ENCODE peak calls at places on chromosome 22, in eight cellular contexts. M is spleen, Q is endothelial cell of umbilical vein, W is IMR-90, A is Peyer's patch, G is body of pancreas, T is prostate gland, L is esophagus squamous epithelium. C is an unnamed sample.

GRCh38 chr22:25067851-25068421 is 115.4 kb downstream of the KIAA1671 start:
- DNase-seq in M (peak), Q (no peak), W (no peak), A (peak), G (no peak), T (no peak), L (no peak), C (no peak)

GRCh38 chr22:38490915-38491314 is 15.2 kb downstream of the DDX17 start:
- DNase-seq in M (peak), Q (peak), W (peak), A (peak), G (peak), T (no peak), L (no peak), C (peak)

GRCh38 chr22:28247667-28248363 is 328.8 kb upstream of the PITPNB start:
- DNase-seq in M (no peak), Q (no peak), W (no peak), A (no peak), G (no peak), T (no peak), L (no peak), C (no peak)

GRCh38 chr22:32987081-32987631 is 71.0 kb downstream of the SYN3 start:
- DNase-seq in M (no peak), Q (no peak), W (no peak), A (no peak), G (no peak), T (no peak), L (no peak), C (no peak)

GRCh38 chr22:44449061-44449682 is 48.9 kb downstream of the RTL6 start:
- DNase-seq in M (peak), Q (no peak), W (peak), A (peak), G (no peak), T (no peak), L (no peak), C (no peak)

GRCh38 chr22:38871360-38872171 is 450 bp downstream of the CBX6 start:
- DNase-seq in M (peak), Q (no peak), W (no peak), A (peak), G (peak), T (no peak), L (no peak), C (no peak)

GRCh38 chr22:43148581-43148980 is 2.8 kb upstream of the TSPO start:
- DNase-seq in M (peak), Q (no peak), W (no peak), A (peak), G (no peak), T (no peak), L (no peak), C (no peak)

GRCh38 chr22:35457729-35458546 is 58.0 kb downstream of the MCM5 start:
- DNase-seq in M (no peak), Q (no peak), W (peak), A (no peak), G (no peak), T (no peak), L (no peak), C (no peak)

GRCh38 chr22:36405671-36406070 is 17.9 kb upstream of the MYH9 start:
- DNase-seq in M (peak), Q (no peak), W (no peak), A (peak), G (no peak), T (no peak), L (no peak), C (no peak)

GRCh38 chr22:26066534-26066933 is 102.7 kb upstream of the SEZ6L start:
- DNase-seq in M (no peak), Q (no peak), W (no peak), A (no peak), G (no peak), T (no peak), L (no peak), C (no peak)

GRCh38 chr22:44429941-44430587 is 68.0 kb downstream of the RTL6 start:
- DNase-seq in M (peak), Q (no peak), W (no peak), A (no peak), G (no peak), T (no peak), L (no peak), C (no peak)

GRCh38 chr22:39003165-39003638 is 10.9 kb upstream of the APOBEC3C start:
- DNase-seq in M (peak), Q (peak), W (peak), A (peak), G (peak), T (peak), L (no peak), C (peak)

GRCh38 chr22:29782061-29782845 is 15.1 kb downstream of the UQCR10 start:
- DNase-seq in M (no peak), Q (no peak), W (peak), A (peak), G (peak), T (peak), L (no peak), C (no peak)

GRCh38 chr22:25216230-25216629 is 3.2 kb upstream of the CRYBB2 start:
- DNase-seq in M (no peak), Q (no peak), W (no peak), A (no peak), G (no peak), T (no peak), L (no peak), C (no peak)

GRCh38 chr22:49017769-49018330 is 809.8 kb downstream of the BRD1 start:
- DNase-seq in M (peak), Q (no peak), W (no peak), A (no peak), G (no peak), T (no peak), L (no peak), C (peak)

GRCh38 chr22:49363526-49364230 is 464.0 kb downstream of the BRD1 start:
- DNase-seq in M (peak), Q (no peak), W (no peak), A (peak), G (no peak), T (no peak), L (no peak), C (no peak)

GRCh38 chr22:30655532-30655931 is 12.1 kb downstream of the DUSP18 start:
- DNase-seq in M (no peak), Q (no peak), W (no peak), A (no peak), G (no peak), T (no peak), L (no peak), C (no peak)

GRCh38 chr22:42258126-42258525 is 12.3 kb downstream of the TCF20 start:
- DNase-seq in M (no peak), Q (no peak), W (no peak), A (no peak), G (no peak), T (no peak), L (no peak), C (no peak)

GRCh38 chr22:32932176-32932575 is 126.0 kb downstream of the SYN3 start:
- DNase-seq in M (no peak), Q (no peak), W (peak), A (no peak), G (no peak), T (no peak), L (no peak), C (no peak)

GRCh38 chr22:30830907-30831306 is 136.2 kb downstream of the OSBP2 start:
- DNase-seq in M (no peak), Q (peak), W (peak), A (peak), G (peak), T (peak), L (no peak), C (no peak)

GRCh38 chr22:32996276-32996675 is 61.9 kb downstream of the SYN3 start:
- DNase-seq in M (no peak), Q (no peak), W (no peak), A (no peak), G (no peak), T (no peak), L (no peak), C (no peak)

GRCh38 chr22:33568934-33569496 is 351.3 kb downstream of the LARGE1 start:
- DNase-seq in M (no peak), Q (no peak), W (peak), A (no peak), G (no peak), T (no peak), L (no peak), C (no peak)

GRCh38 chr22:49239264-49240015 is 588.2 kb downstream of the BRD1 start:
- DNase-seq in M (peak), Q (no peak), W (no peak), A (no peak), G (no peak), T (no peak), L (no peak), C (no peak)

GRCh38 chr22:24189249-24190158 is 8.2 kb downstream of the SUSD2 start:
- DNase-seq in M (peak), Q (peak), W (peak), A (peak), G (peak), T (peak), L (no peak), C (peak)

GRCh38 chr22:35476341-35476740 is 64.3 kb upstream of the RASD2 start:
- DNase-seq in M (no peak), Q (no peak), W (no peak), A (no peak), G (no peak), T (no peak), L (no peak), C (no peak)

GRCh38 chr22:23742505-23743264 is 8.2 kb downstream of the ZNF70 start:
- DNase-seq in M (no peak), Q (no peak), W (no peak), A (no peak), G (no peak), T (no peak), L (no peak), C (no peak)

GRCh38 chr22:40547729-40548143 is 88.8 kb downstream of the MRTFA start:
- DNase-seq in M (no peak), Q (no peak), W (peak), A (no peak), G (no peak), T (no peak), L (no peak), C (no peak)

GRCh38 chr22:44363214-44363979 is 50.6 kb upstream of the SHISAL1 start:
- DNase-seq in M (peak), Q (peak), W (peak), A (peak), G (peak), T (no peak), L (no peak), C (peak)

GRCh38 chr22:28909375-28909774 is 26.0 kb downstream of the ZNRF3 start:
- DNase-seq in M (no peak), Q (no peak), W (peak), A (no peak), G (no peak), T (no peak), L (no peak), C (no peak)

GRCh38 chr22:39967103-39967829 is 7.1 kb downstream of the TMA7B start:
- DNase-seq in M (no peak), Q (peak), W (peak), A (no peak), G (no peak), T (peak), L (no peak), C (no peak)

GRCh38 chr22:40853961-40854360 is 2.5 kb downstream of the ST13 start:
- DNase-seq in M (no peak), Q (peak), W (no peak), A (no peak), G (no peak), T (no peak), L (no peak), C (no peak)

GRCh38 chr22:22949953-22950352 is 62.3 kb downstream of the IGLL5 start:
- DNase-seq in M (no peak), Q (no peak), W (no peak), A (no peak), G (no peak), T (no peak), L (no peak), C (no peak)

GRCh38 chr22:28180804-28181203 is 261.7 kb upstream of the PITPNB start:
- DNase-seq in M (no peak), Q (no peak), W (no peak), A (no peak), G (no peak), T (no peak), L (no peak), C (no peak)

GRCh38 chr22:46165975-46166374 is 15.6 kb downstream of the PPARA start:
- DNase-seq in M (no peak), Q (no peak), W (peak), A (no peak), G (no peak), T (no peak), L (no peak), C (no peak)

GRCh38 chr22:46159777-46160176 is 9.5 kb downstream of the PPARA start:
- DNase-seq in M (no peak), Q (no peak), W (no peak), A (peak), G (no peak), T (no peak), L (no peak), C (no peak)

GRCh38 chr22:46163498-46163897 is 13.2 kb downstream of the PPARA start:
- DNase-seq in M (no peak), Q (no peak), W (no peak), A (no peak), G (no peak), T (no peak), L (no peak), C (no peak)

GRCh38 chr22:46162285-46162684 is 12.0 kb downstream of the PPARA start:
- DNase-seq in M (no peak), Q (no peak), W (no peak), A (peak), G (no peak), T (no peak), L (no peak), C (no peak)

DNA sequence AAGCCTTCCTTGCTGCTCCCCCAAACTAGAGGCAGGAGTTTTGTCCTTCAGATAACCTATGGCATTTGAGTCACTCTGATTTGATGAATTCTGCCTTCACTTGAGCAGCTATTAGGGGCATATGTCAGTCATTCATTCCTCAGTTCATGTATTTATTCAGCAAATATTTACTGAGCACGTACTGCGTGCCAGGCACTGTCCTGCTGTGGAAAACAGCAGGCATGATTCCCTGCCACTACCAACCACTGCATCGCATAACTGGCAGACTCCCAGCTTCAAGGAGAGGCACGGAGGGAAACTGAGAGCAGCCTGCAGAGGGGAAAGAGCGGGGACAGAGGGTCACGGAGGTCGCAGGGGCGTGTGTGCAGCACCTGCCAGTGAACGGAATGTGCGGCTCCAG is 12.4 kb downstream of the PPARA start:
- DNase-seq in M (no peak), Q (no peak), W (no peak), A (peak), G (no peak), T (no peak), L (no peak), C (no peak)
- TF ChIP-seq POLR2A in M (no peak), Q (no peak), W (no peak), A (peak), G (no peak), T (no peak), L (no peak), C (no peak)

GRCh38 chr22:20179455-20180244 is 28.8 kb upstream of the CCDC188 start:
- DNase-seq in M (no peak), Q (no peak), W (no peak), A (no peak), G (no peak), T (no peak), L (no peak), C (no peak)

GRCh38 chr22:20181194-20181931 is 30.5 kb upstream of the CCDC188 start:
- DNase-seq in M (no peak), Q (no peak), W (no peak), A (peak), G (no peak), T (no peak), L (no peak), C (no peak)

GRCh38 chr22:20180640-20181039 is 29.8 kb upstream of the CCDC188 start:
- DNase-seq in M (no peak), Q (no peak), W (no peak), A (no peak), G (no peak), T (no peak), L (no peak), C (no peak)

GRCh38 chr22:20178922-20179227 is 28.0 kb upstream of the CCDC188 start:
- DNase-seq in M (no peak), Q (no peak), W (no peak), A (no peak), G (no peak), T (no peak), L (no peak), C (no peak)

GRCh38 chr22:20180245-20180630 is 29.4 kb upstream of the CCDC188 start:
- DNase-seq in M (no peak), Q (no peak), W (no peak), A (no peak), G (no peak), T (no peak), L (no peak), C (no peak)
- TF ChIP-seq CTCF in M (no peak), Q (peak), W (peak), A (no peak), G (no peak), T (no peak), L (no peak), C (no peak)

GRCh38 chr22:37419916-37420655 is 7.2 kb downstream of the ELFN2 start:
- DNase-seq in M (no peak), Q (no peak), W (peak), A (peak), G (no peak), T (no peak), L (no peak), C (no peak)

GRCh38 chr22:37419370-37419915 is 7.8 kb downstream of the ELFN2 start:
- DNase-seq in M (no peak), Q (no peak), W (no peak), A (no peak), G (no peak), T (no peak), L (no peak), C (no peak)

GRCh38 chr22:37417264-37417663 is 10.0 kb downstream of the ELFN2 start:
- DNase-seq in M (no peak), Q (no peak), W (no peak), A (no peak), G (no peak), T (no peak), L (no peak), C (no peak)

GRCh38 chr22:37417737-37418348 is 9.4 kb downstream of the ELFN2 start:
- DNase-seq in M (no peak), Q (no peak), W (peak), A (no peak), G (no peak), T (no peak), L (no peak), C (no peak)

GRCh38 chr22:37418627-37419369 is 8.5 kb downstream of the ELFN2 start:
- DNase-seq in M (no peak), Q (no peak), W (no peak), A (no peak), G (no peak), T (no peak), L (no peak), C (no peak)
- H3K4me3 ChIP-seq in M (no peak), Q (no peak), W (no peak), A (no peak), G (no peak), T (no peak), L (no peak), C (no peak)

GRCh38 chr22:47630741-47631534 is 868.5 kb downstream of the TBC1D22A start:
- DNase-seq in M (no peak), Q (no peak), W (no peak), A (no peak), G (no peak), T (no peak), L (no peak), C (no peak)

GRCh38 chr22:47633111-47633510 is 870.7 kb downstream of the TBC1D22A start:
- DNase-seq in M (no peak), Q (no peak), W (no peak), A (no peak), G (no peak), T (no peak), L (no peak), C (no peak)

GRCh38 chr22:47629791-47630655 is 867.6 kb downstream of the TBC1D22A start:
- DNase-seq in M (no peak), Q (no peak), W (no peak), A (no peak), G (no peak), T (no peak), L (no peak), C (no peak)

GRCh38 chr22:47632646-47633045 is 870.2 kb downstream of the TBC1D22A start:
- DNase-seq in M (no peak), Q (no peak), W (no peak), A (no peak), G (no peak), T (no peak), L (no peak), C (no peak)

DNA sequence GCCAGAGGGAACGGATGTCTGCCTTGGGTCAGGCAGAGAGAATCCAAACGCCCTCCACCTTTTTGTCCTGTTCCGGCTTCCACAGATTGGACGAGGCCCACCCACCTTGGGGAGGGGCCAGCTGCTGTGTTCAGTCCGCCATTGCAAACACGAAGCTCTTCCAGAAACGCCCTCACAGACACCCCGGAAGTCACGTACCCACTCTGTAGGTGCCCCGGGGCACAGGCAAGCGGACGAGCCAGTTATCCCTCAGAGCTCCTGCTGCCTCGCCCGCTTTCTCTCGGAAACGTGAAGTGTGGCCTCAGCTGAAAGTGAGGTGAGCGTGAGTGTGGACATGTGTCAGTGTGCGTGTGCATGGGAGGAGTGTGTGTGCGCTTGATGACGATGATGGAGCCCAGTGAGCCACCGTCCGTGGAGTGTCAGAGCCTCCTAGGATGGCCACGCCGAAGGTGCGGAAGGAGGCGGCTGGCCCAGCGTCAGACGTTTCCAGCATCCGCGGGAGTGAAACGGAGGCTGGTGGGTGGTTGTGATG is 869.2 kb downstream of the TBC1D22A start:
- DNase-seq in M (no peak), Q (no peak), W (no peak), A (no peak), G (no peak), T (no peak), L (no peak), C (no peak)
- TF ChIP-seq POLR2A in M (no peak), Q (no peak), W (no peak), A (no peak), G (no peak), T (no peak), L (no peak), C (no peak)

DNA sequence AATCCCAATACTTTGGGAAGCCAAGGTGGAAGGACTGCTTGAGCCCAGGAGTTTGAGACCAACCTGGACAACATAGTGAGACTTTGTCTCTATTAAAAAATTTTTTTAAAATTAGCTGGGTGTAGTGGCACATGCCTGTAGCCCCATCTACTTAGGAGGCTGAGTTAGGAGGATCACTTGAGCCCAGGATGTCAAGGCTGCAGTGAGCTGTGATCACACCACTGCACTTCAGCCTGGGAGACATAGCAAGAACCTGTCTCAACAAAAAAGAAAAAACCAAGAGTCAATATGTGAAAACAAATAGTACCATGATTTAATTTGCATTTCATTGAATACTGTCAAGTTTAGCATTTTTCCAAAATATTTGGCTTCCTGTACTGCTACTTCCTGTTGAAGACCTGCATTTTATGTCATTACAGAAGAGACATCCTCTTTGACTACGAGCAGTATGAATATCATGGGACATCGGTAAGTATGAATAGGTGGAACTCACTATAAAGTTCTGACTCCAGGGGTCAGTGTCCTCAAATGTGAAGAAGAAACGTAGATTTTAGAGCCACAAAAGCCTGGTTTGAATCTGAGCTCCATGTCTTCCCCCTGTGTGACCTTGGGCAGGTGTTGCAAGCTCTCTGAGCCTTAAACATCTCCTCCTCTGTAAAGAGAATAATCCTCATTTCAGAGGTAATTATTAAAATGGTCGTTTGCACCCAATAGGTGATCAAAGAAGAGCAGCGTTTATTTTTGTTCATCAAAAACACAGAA is 16.0 kb downstream of the CDC45 start:
- DNase-seq in M (no peak), Q (peak), W (peak), A (no peak), G (no peak), T (no peak), L (no peak), C (no peak)
- TF ChIP-seq CTCF in M (peak), Q (peak), W (peak), A (no peak), G (no peak), T (peak), L (no peak), C (no peak)